ENCODE peak calls at places on chromosomes 1 and 21, in four cellular contexts. T, Q, H and I are unnamed samples. For H3K9me3 and H3K27me3, the result is how much of the 10 kb centered on the place peaks cover.

GRCh38 chr1:97093742-97094141 is 372.2 kb downstream of the PTBP2 start:
- DNase-seq in T (no peak), Q (no peak), H (peak), I (peak)

GRCh38 chr1:12480748-12481362 is 137.2 kb downstream of the DHRS3 start:
- DNase-seq in T (no peak), Q (peak), H (peak), I (peak)

GRCh38 chr1:90854559-90854958 is 137.5 kb upstream of the BARHL2 start:
- DNase-seq in T (no peak), Q (no peak), H (no peak), I (no peak)

GRCh38 chr1:54805981-54806381 is 4.9 kb upstream of the TTC22 start:
- DNase-seq in T (no peak), Q (no peak), H (no peak), I (no peak)

GRCh38 chr1:174398246-174398645 is 49.5 kb upstream of the GPR52 start:
- DNase-seq in T (peak), Q (no peak), H (no peak), I (peak)

GRCh38 chr1:12475158-12475934 is 142.7 kb downstream of the DHRS3 start:
- DNase-seq in T (no peak), Q (peak), H (no peak), I (peak)

GRCh38 chr1:16302709-16303627 is 49.3 kb downstream of the FBXO42 start:
- DNase-seq in T (no peak), Q (no peak), H (no peak), I (no peak)

GRCh38 chr1:32431736-32432400 is 33.0 kb upstream of the ZBTB8B start:
- DNase-seq in T (no peak), Q (no peak), H (no peak), I (no peak)

GRCh38 chr1:204446413-204447111 is 34.9 kb upstream of the PPP1R15B start:
- DNase-seq in T (peak), Q (peak), H (peak), I (peak)

GRCh38 chr1:19156676-19157075 is 53.4 kb downstream of the UBR4 start:
- DNase-seq in T (no peak), Q (peak), H (peak), I (peak)

GRCh38 chr1:101310484-101310883 is 73.7 kb downstream of the S1PR1 start:
- DNase-seq in T (no peak), Q (no peak), H (peak), I (no peak)

GRCh38 chr21:17598437-17598836 is 14.3 kb downstream of the BTG3 start:
- DNase-seq in T (no peak), Q (no peak), H (no peak), I (no peak)

GRCh38 chr1:9448132-9449105 is 90.8 kb upstream of the SLC25A33 start:
- DNase-seq in T (no peak), Q (no peak), H (peak), I (no peak)

GRCh38 chr1:231385118-231385748 is 36.9 kb downstream of the EGLN1 start:
- DNase-seq in T (no peak), Q (peak), H (no peak), I (no peak)

GRCh38 chr21:42466700-42467612 is 29.1 kb downstream of the RSPH1 start:
- DNase-seq in T (no peak), Q (peak), H (peak), I (peak)

GRCh38 chr21:42469272-42469671 is 26.8 kb downstream of the RSPH1 start:
- DNase-seq in T (no peak), Q (no peak), H (no peak), I (no peak)

GRCh38 chr21:42467613-42467983 is 28.4 kb downstream of the RSPH1 start:
- DNase-seq in T (no peak), Q (no peak), H (no peak), I (no peak)

GRCh38 chr21:42471206-42471605 is 24.8 kb downstream of the RSPH1 start:
- DNase-seq in T (no peak), Q (no peak), H (no peak), I (no peak)

GRCh38 chr21:42468511-42469131 is 27.4 kb downstream of the RSPH1 start:
- DNase-seq in T (no peak), Q (peak), H (no peak), I (no peak)
- H3K4me3 ChIP-seq in T (no peak), Q (no peak), H (no peak), I (no peak)

DNA sequence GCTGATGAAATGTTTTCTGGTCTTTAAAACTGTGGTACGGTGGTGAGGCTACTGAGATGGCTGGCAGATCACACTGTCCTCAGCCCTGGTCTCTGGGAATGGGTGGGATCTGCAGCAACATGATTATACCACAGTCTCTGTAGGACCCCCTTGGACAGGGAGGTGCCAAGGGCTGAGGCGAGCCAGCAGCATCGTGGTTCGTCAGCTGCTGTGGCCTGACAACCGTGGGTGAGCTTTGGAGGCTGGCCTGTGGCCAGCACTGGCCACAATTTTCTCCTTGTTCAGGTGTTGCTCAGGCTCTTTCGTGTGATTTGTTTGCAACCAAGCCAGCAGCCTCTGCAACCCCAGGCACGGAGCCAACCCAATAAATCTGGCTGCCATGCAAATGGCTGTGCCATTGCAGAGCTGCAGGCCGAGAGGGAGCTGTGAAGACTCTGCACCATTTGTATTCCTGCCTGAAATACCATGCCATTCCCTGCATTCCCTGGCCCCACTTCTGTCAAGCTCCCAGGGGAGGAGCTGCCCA is 70.9 kb downstream of the PCP4 start:
- DNase-seq in T (no peak), Q (no peak), H (no peak), I (no peak)
- H3K9me3 ChIP-seq in T (under half), Q (under half), H (under half), I (under half)

DNA sequence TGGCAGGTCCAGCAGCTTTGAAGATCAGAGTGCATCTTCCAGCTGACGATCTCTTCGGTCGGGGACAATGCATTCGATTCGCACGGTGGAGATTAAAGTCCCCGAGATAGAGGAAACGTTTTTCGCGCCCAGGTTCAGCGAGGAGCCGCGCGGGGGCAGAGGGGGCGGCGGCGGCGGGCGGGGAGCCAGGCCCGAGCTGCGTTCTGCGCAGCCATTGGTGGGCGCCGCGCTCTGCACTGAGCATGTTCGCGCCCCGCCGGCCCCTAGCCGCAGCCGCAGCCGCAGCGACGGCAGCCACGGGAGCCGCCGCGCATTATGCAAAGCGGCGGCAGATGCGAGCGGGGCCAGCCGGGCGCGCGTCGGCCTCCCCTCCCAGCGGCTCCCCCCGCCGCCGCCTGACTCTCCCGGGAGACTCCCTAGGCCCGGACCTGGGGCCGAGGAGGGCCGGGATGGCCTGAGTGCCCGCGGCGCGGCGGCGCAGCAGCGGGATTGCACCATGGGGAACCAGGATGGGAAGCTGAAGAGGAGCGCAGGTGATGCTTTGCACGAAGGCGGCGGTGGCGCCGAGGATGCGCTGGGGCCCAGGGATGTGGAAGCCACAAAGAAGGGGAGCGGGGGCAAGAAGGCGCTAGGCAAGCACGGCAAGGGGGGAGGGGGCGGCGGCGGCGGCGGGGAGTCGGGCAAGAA is at the start of gene FMN2:
- DNase-seq in T (no peak), Q (peak), H (peak), I (peak)
- H3K27me3 ChIP-seq in T (under half), Q (under half), H (under half), I (under half)

DNA sequence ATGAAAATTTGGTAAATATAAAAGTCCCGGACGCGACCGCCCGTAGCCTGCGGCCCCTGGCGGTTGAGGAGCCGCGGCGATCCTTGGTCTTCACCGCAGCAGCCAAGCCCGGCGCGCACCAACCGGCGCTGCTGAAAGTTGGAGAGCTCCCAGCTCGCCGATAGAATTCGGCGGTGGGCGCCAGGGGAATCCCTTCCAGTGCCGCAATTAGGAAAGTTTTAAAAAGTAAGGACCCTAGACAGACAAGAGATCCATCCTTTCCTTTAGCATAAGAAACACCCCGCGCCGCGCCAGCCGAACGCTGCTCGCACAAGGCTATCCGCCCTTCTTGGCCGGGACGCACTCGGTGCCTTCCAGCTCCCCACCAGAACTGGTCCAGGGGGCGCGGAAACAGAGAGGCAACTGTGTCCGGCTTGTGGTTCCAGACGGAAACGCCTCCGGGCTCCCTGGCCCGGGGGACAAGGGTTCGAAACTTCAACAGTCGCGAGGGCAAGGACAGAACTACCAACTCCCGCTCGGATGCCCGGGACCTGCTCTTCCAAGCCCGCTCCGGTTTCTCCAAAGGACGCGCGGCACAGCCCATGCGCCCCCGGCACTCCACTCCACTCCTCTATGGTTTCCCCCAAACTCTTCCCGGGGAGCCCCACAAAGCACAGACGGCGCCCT is 1.7 kb downstream of the FAM78B start:
- DNase-seq in T (no peak), Q (no peak), H (peak), I (peak)
- H3K4me3 ChIP-seq in T (no peak), Q (no peak), H (peak), I (peak)

GRCh38 chr1:49294539-49294938 is 517.8 kb upstream of the BEND5 start:
- DNase-seq in T (no peak), Q (no peak), H (no peak), I (no peak)

GRCh38 chr1:49293016-49293415 is 516.3 kb upstream of the BEND5 start:
- DNase-seq in T (no peak), Q (no peak), H (no peak), I (no peak)

GRCh38 chr1:49298304-49298703 is 521.6 kb upstream of the BEND5 start:
- DNase-seq in T (no peak), Q (peak), H (peak), I (no peak)

DNA sequence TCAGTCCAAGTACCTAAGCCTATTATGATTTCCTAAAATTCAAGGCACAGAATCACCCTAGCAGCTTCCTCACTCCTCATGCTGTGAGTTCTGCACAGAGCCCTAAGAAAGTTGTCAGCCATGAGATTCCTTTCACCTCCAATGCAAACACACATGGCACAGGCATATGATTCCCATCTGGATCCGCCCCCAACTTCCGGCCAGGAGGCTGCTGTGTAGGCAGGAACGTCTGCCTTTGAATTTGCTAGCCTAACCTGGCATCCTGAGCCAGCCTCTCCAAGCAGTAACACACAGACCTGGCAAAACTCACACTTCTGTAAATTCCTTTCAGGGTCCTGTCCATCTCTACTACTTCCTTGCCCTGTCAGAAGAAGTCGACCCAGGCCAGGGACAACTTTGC is 521.1 kb upstream of the BEND5 start:
- DNase-seq in T (no peak), Q (no peak), H (no peak), I (no peak)
- H3K9me3 ChIP-seq in T (under half), Q (under half), H (under half), I (under half)

GRCh38 chr21:26845066-26845749 is at the start of gene ADAMTS1:
- DNase-seq in T (no peak), Q (peak), H (peak), I (peak)
- H3K27me3 ChIP-seq in T (under half), Q (under half), H (under half), I (under half)

GRCh38 chr21:33418686-33419085 is 15.5 kb downstream of the IFNGR2 start:
- DNase-seq in T (no peak), Q (no peak), H (peak), I (peak)
- H3K4me3 ChIP-seq in T (no peak), Q (no peak), H (no peak), I (no peak)

GRCh38 chr21:43679951-43680350 is 20.6 kb downstream of the RRP1B start:
- DNase-seq in T (no peak), Q (no peak), H (no peak), I (no peak)
- H3K9me3 ChIP-seq in T (under half), Q (under half), H (under half), I (under half)